ENCODE peak calls at places on chromosomes 16 and 17, in ten cellular contexts. T, A, C, K, Q, H, F, Z, L and U are unnamed samples.

GRCh38 chr17:17141860-17142552 is 64.1 kb downstream of the PLD6 start:
- DNase-seq in T (no peak), A (peak), C (no peak), K (peak), Q (peak), H (peak), F (peak), Z (no peak), L (peak), U (peak)

GRCh38 chr17:73546770-73547345 is 97.4 kb downstream of the SDK2 start:
- DNase-seq in T (peak), A (peak), C (no peak), K (peak), Q (peak), H (peak), F (peak), Z (no peak), L (no peak), U (no peak)

GRCh38 chr16:57191056-57191536 is 5.0 kb downstream of the RSPRY1 start:
- DNase-seq in T (no peak), A (peak), C (peak), K (no peak), Q (no peak), H (no peak), F (peak), Z (no peak), L (peak), U (no peak)

GRCh38 chr17:81453712-81454111 is 58.5 kb downstream of the BAHCC1 start:
- DNase-seq in T (no peak), A (no peak), C (no peak), K (no peak), Q (no peak), H (no peak), F (no peak), Z (no peak), L (no peak), U (no peak)

GRCh38 chr17:80007939-80008338 is 27.7 kb downstream of the TBC1D16 start:
- DNase-seq in T (no peak), A (no peak), C (no peak), K (no peak), Q (no peak), H (no peak), F (no peak), Z (no peak), L (no peak), U (no peak)

GRCh38 chr16:20799599-20799998 is 6.7 kb downstream of the ERI2 start:
- DNase-seq in T (no peak), A (no peak), C (peak), K (peak), Q (peak), H (no peak), F (peak), Z (no peak), L (no peak), U (no peak)

GRCh38 chr16:84266451-84266850 is 26.6 kb upstream of the KCNG4 start:
- DNase-seq in T (no peak), A (peak), C (peak), K (peak), Q (peak), H (peak), F (peak), Z (no peak), L (peak), U (peak)

GRCh38 chr17:63699638-63700527 is at the start of gene LIMD2:
- DNase-seq in T (peak), A (peak), C (no peak), K (peak), Q (peak), H (no peak), F (peak), Z (no peak), L (no peak), U (no peak)

GRCh38 chr16:66538910-66539309 is 11.0 kb downstream of the TK2 start:
- DNase-seq in T (no peak), A (no peak), C (no peak), K (no peak), Q (peak), H (no peak), F (no peak), Z (no peak), L (no peak), U (no peak)

GRCh38 chr17:77478281-77478680 is 337.5 kb downstream of the SEC14L1 start:
- DNase-seq in T (no peak), A (no peak), C (peak), K (no peak), Q (no peak), H (no peak), F (no peak), Z (no peak), L (no peak), U (no peak)

GRCh38 chr17:65156185-65156834 is 19.1 kb downstream of the RGS9 start:
- DNase-seq in T (peak), A (no peak), C (no peak), K (no peak), Q (no peak), H (no peak), F (no peak), Z (no peak), L (no peak), U (no peak)

GRCh38 chr16:3696425-3697218 is 20.7 kb downstream of the TRAP1 start:
- DNase-seq in T (peak), A (no peak), C (peak), K (no peak), Q (peak), H (no peak), F (peak), Z (no peak), L (peak), U (no peak)

GRCh38 chr16:50863673-50864144 is 121.8 kb downstream of the CYLD start:
- DNase-seq in T (no peak), A (no peak), C (no peak), K (no peak), Q (no peak), H (peak), F (no peak), Z (no peak), L (no peak), U (no peak)

GRCh38 chr17:50505731-50506130 is 2.5 kb upstream of the MYCBPAP start:
- DNase-seq in T (no peak), A (no peak), C (no peak), K (no peak), Q (no peak), H (no peak), F (no peak), Z (no peak), L (no peak), U (no peak)

GRCh38 chr16:88883117-88883895 is 16.8 kb upstream of the PABPN1L start:
- DNase-seq in T (no peak), A (no peak), C (no peak), K (no peak), Q (no peak), H (no peak), F (no peak), Z (no peak), L (no peak), U (peak)

GRCh38 chr16:61936522-61936921 is 99.7 kb downstream of the CDH8 start:
- DNase-seq in T (no peak), A (no peak), C (no peak), K (peak), Q (no peak), H (no peak), F (no peak), Z (no peak), L (peak), U (peak)

GRCh38 chr17:77188084-77189066 is 47.6 kb downstream of the SEC14L1 start:
- DNase-seq in T (no peak), A (no peak), C (no peak), K (no peak), Q (no peak), H (no peak), F (no peak), Z (no peak), L (no peak), U (peak)

GRCh38 chr17:2251098-2251497 is 52.5 kb downstream of the SMG6 start:
- DNase-seq in T (no peak), A (no peak), C (peak), K (no peak), Q (no peak), H (no peak), F (no peak), Z (no peak), L (no peak), U (no peak)

GRCh38 chr17:58377005-58377660 is 25.1 kb upstream of the SUPT4H1 start:
- DNase-seq in T (peak), A (no peak), C (no peak), K (no peak), Q (peak), H (no peak), F (no peak), Z (no peak), L (no peak), U (no peak)

GRCh38 chr16:19708498-19709205 is 9.4 kb downstream of the KNOP1 start:
- DNase-seq in T (no peak), A (no peak), C (no peak), K (no peak), Q (no peak), H (no peak), F (no peak), Z (no peak), L (no peak), U (no peak)
- TF ChIP-seq CTCF in T (no peak), A (no peak), C (no peak), K (no peak), Q (no peak), H (no peak), F (no peak), Z (no peak), L (no peak), U (no peak)

GRCh38 chr17:862584-862983 is 80.4 kb downstream of the MRM3 start:
- DNase-seq in T (no peak), A (no peak), C (no peak), K (no peak), Q (no peak), H (no peak), F (no peak), Z (no peak), L (no peak), U (no peak)
- H3K27ac ChIP-seq in T (peak), A (no peak), C (no peak), K (no peak), Q (peak), H (no peak), F (no peak), Z (no peak), L (no peak), U (no peak)

GRCh38 chr17:29613371-29613837 is 9.3 kb downstream of the CORO6 start:
- DNase-seq in T (peak), A (no peak), C (peak), K (peak), Q (peak), H (peak), F (peak), Z (peak), L (peak), U (peak)
- H3K4me3 ChIP-seq in T (peak), A (peak), C (no peak), K (no peak), Q (no peak), H (peak), F (no peak), Z (peak), L (peak), U (peak)

DNA sequence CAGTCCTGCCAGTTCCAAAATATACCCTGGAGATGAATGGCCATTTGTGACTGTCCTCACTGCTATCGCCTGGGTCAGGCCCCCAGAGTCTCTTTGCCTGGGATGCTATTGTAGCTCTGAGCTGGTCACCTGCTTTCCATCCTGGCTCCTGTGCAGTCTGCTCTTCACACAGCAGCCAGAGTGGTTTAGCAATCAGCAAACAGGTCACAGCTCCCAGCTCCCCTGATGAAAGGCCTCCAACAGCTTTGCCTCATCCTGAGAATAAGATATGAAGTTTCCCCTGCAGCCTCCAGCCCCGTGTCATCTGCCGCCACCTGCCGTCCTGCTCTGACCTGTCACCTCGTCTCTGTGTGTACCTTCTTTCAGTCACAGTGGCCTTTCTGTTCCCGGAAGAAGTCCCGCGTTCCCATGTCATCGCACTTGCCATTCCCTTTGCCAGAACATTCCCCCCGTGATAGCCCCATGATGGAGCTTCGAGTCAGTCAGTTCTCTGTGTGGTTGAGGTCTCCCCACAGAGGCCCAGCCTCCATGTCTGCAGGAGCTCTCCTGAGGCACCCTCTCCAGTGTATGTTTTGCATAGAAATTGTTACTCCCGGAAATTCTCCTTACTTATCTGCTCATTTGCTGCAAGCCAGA is 281.5 kb downstream of the SNX29 start:
- DNase-seq in T (no peak), A (no peak), C (no peak), K (peak), Q (peak), H (no peak), F (no peak), Z (no peak), L (no peak), U (no peak)
- TF ChIP-seq CTCF in T (no peak), A (no peak), C (no peak), K (peak), Q (peak), H (peak), F (no peak), Z (no peak), L (no peak), U (no peak)

GRCh38 chr16:83060-83603 is 5.1 kb downstream of the MPG start:
- DNase-seq in T (no peak), A (no peak), C (no peak), K (no peak), Q (no peak), H (no peak), F (no peak), Z (no peak), L (no peak), U (no peak)

GRCh38 chr16:85453-85782 is 7.4 kb downstream of the MPG start:
- DNase-seq in T (no peak), A (no peak), C (no peak), K (no peak), Q (no peak), H (no peak), F (no peak), Z (no peak), L (no peak), U (no peak)

GRCh38 chr16:85865-86264 is 7.8 kb downstream of the MPG start:
- DNase-seq in T (no peak), A (no peak), C (no peak), K (no peak), Q (no peak), H (no peak), F (no peak), Z (no peak), L (no peak), U (no peak)

GRCh38 chr16:84718-85452 is 6.9 kb downstream of the MPG start:
- DNase-seq in T (peak), A (no peak), C (peak), K (no peak), Q (no peak), H (peak), F (peak), Z (peak), L (peak), U (peak)

DNA sequence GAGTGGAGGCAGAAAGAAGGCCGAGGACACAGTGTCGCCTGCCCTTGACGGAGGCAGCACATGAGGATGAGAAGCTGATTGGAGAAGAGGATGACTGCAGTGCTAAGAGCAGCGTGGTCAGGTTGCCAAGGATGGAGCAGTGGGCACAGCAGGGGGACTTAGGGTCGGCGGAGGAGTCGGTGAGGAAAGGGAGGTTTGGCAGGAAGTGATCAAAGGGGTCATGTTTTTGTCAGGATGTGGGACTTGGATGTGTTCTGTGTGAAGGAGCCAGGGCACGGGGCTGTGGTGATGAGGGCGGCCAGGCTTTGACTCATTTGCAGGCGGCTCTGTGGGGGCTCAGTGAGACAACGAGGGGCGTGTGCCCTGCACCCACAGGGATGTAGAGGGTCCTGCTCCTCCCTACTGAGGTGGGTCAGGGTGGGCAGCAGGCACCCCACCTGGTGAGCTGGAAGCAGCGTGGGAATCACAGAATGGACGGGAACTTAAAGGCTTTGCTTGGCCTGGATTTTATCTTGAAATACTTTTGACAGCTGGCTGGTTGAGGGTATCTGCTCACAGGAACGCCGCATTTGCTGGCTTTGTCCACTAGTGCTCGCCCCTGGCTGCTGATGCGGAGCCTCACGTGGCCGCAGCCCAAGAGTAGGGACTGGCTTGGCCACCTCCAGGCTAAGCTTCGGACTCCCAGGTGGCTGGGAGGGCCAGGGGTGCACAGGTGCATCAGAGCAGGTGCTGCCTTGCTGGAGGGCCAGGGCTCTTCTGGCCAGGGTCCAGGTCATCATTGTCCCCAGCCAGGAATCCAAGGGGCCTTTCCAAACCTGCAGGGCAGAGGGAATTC is 6.0 kb downstream of the MPG start:
- DNase-seq in T (no peak), A (no peak), C (peak), K (no peak), Q (no peak), H (no peak), F (peak), Z (no peak), L (no peak), U (no peak)
- H3K27ac ChIP-seq in T (peak), A (no peak), C (peak), K (no peak), Q (no peak), H (peak), F (peak), Z (peak), L (peak), U (peak)

GRCh38 chr17:74922694-74923537 is at the start of gene USH1G:
- DNase-seq in T (no peak), A (no peak), C (no peak), K (peak), Q (peak), H (no peak), F (peak), Z (no peak), L (no peak), U (no peak)
- H3K4me3 ChIP-seq in T (peak), A (peak), C (no peak), K (peak), Q (peak), H (no peak), F (peak), Z (peak), L (no peak), U (peak)

DNA sequence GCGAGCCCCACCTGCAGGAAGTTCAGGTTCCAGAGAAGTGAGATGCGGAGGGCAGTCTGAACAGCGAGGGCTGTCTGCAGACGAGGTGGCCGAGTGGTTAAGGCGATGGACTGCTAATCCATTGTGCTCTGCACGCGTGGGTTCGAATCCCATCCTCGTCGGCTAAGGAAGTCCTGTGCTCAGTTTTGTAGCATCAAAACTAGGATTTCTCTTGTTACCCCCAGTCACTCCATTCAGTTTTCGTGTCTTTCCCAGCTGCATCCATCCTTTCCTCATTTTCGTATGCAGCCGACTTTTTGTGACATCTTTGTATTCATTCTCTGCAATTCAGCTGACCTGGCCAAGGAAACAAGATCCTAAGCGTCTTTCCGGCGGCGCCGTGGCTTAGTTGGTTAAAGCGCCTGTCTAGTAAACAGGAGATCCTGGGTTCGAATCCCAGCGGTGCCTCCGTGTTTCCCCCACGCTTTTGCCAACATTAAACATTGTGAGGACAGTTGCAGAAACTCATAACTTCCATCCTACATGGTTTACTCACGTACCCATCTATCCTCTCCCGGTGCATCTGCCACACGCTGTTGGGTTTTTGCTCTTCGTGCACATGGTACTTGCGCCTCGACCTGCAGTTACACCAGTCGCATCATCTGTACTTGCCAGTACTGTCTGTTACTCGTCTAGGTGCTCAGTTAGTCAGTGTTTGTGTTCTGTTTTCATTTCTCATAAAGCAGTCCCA is 3.0 kb downstream of the BORCS6 start:
- DNase-seq in T (peak), A (peak), C (peak), K (peak), Q (peak), H (peak), F (peak), Z (peak), L (peak), U (peak)
- TF ChIP-seq CTCF in T (peak), A (peak), C (no peak), K (no peak), Q (peak), H (peak), F (peak), Z (no peak), L (peak), U (no peak)

GRCh38 chr16:67959930-67960329 is 8.5 kb downstream of the SLC12A4 start:
- DNase-seq in T (no peak), A (no peak), C (no peak), K (no peak), Q (no peak), H (no peak), F (no peak), Z (no peak), L (no peak), U (no peak)
- H3K27ac ChIP-seq in T (peak), A (no peak), C (no peak), K (no peak), Q (no peak), H (peak), F (no peak), Z (peak), L (peak), U (no peak)

GRCh38 chr16:70644763-70645597 is 1.4 kb upstream of the IL34 start:
- DNase-seq in T (no peak), A (no peak), C (no peak), K (no peak), Q (no peak), H (no peak), F (no peak), Z (no peak), L (no peak), U (no peak)

GRCh38 chr16:70648606-70649005 is 2.2 kb downstream of the IL34 start:
- DNase-seq in T (no peak), A (no peak), C (no peak), K (no peak), Q (no peak), H (no peak), F (no peak), Z (no peak), L (no peak), U (no peak)

GRCh38 chr16:70647461-70648359 is 1.4 kb downstream of the IL34 start:
- DNase-seq in T (no peak), A (no peak), C (no peak), K (no peak), Q (no peak), H (no peak), F (peak), Z (no peak), L (no peak), U (no peak)

GRCh38 chr16:70649300-70649699 is 2.9 kb downstream of the IL34 start:
- DNase-seq in T (no peak), A (no peak), C (no peak), K (no peak), Q (no peak), H (no peak), F (no peak), Z (no peak), L (peak), U (no peak)

GRCh38 chr16:70646260-70647241 is at the start of gene IL34:
- DNase-seq in T (no peak), A (no peak), C (peak), K (no peak), Q (peak), H (no peak), F (peak), Z (no peak), L (peak), U (no peak)
- H3K4me3 ChIP-seq in T (no peak), A (no peak), C (no peak), K (no peak), Q (no peak), H (no peak), F (no peak), Z (peak), L (no peak), U (peak)

DNA sequence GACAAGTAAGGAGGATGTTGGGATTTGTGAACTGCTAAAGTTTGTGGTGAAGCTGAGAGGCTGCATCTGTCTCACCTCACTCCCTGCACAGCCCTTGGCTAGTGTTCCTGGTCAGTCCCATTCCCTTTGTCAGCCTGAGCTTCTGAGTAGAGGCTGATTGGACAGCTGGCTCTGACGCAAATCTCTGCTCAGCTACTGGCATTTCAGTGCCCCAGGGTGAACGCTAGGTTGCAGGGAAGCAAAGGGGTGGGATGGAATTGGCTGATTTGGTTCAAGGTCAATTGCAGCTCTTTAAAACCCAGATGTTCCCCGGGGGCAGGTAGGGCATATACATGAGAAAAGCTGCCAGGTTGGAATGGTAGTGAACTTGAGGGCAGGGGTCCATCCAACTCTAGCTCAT is 23.1 kb upstream of the CNOT1 start:
- DNase-seq in T (no peak), A (no peak), C (no peak), K (peak), Q (no peak), H (no peak), F (peak), Z (no peak), L (peak), U (no peak)
- TF ChIP-seq CTCF in T (no peak), A (no peak), C (no peak), K (no peak), Q (no peak), H (no peak), F (no peak), Z (no peak), L (no peak), U (no peak)